ENCODE peak calls at places on chromosome 14, in nine cellular contexts. M is PC-3, Y is HepG2, Q is transverse colon, R is cardiac muscle cell, D is choroid plexus epithelial cell, O is HFF-Myc, T is astrocyte, C is BE2C. U is an unnamed sample.
A peak's percentile ranks its signal among the peaks of the same experiment; 100 is the strongest.

GRCh38 chr14:40271480-40271879 is 839.2 kb upstream of the FBXO33 start:
- DNase-seq in Y (no peak), O (no peak), M (peak; percentile 81), R (no peak), C (no peak), D (no peak), Q (no peak), T (no peak), U (no peak)

GRCh38 chr14:24293525-24293924 is 6.1 kb downstream of the DHRS1 start:
- DNase-seq in T (no peak), C (no peak), Y (no peak), Q (no peak), D (no peak), M (no peak), O (no peak), R (no peak), U (no peak)

GRCh38 chr14:81018714-81019512 is 63.5 kb downstream of the TSHR start:
- DNase-seq in C (no peak), R (no peak), Q (no peak), Y (no peak), M (no peak), D (no peak), O (no peak), T (no peak), U (no peak)

GRCh38 chr14:72607386-72608125 is 286.3 kb downstream of the DPF3 start:
- DNase-seq in D (peak; percentile 35), R (no peak), Q (no peak), M (no peak), Y (no peak), C (no peak), T (peak; percentile 55), O (no peak), U (no peak)

GRCh38 chr14:105092912-105093425 is 27.7 kb upstream of the GPR132 start:
- DNase-seq in T (peak; percentile 44), M (peak; percentile 66), O (no peak), C (no peak), D (peak; percentile 45), R (peak; percentile 75), Y (no peak), Q (peak; percentile 76), U (no peak)

GRCh38 chr14:54000341-54000811 is 43.8 kb upstream of the BMP4 start:
- DNase-seq in T (peak; percentile 75), M (no peak), R (peak; percentile 56), C (no peak), D (peak; percentile 51), O (no peak), Y (no peak), Q (no peak), U (no peak)

GRCh38 chr14:95533822-95534221 is 1.0 kb upstream of the GLRX5 start:
- DNase-seq in M (no peak), O (no peak), T (no peak), Y (no peak), C (no peak), Q (no peak), R (peak; percentile 23), D (no peak), U (no peak)

GRCh38 chr14:53411110-53411509 is 258.0 kb upstream of the DDHD1 start:
- DNase-seq in C (no peak), Y (no peak), Q (no peak), D (peak; percentile 18), O (peak; percentile 87), R (peak; percentile 28), M (no peak), T (peak; percentile 91), U (no peak)

GRCh38 chr14:92613008-92613658 is 99.6 kb downstream of the RIN3 start:
- DNase-seq in Y (peak; percentile 20), D (peak; percentile 20), O (no peak), T (peak; percentile 23), Q (peak; percentile 50), R (peak; percentile 16), M (peak; percentile 44), C (peak; percentile 57), U (no peak)

GRCh38 chr14:79279645-79280399 is 931.5 kb downstream of the DIO2 start:
- DNase-seq in T (no peak), Q (peak; percentile 9), C (no peak), Y (no peak), M (peak; percentile 40), D (no peak), O (no peak), R (no peak), U (no peak)

GRCh38 chr14:64721899-64722298 is 17.7 kb downstream of the PLEKHG3 start:
- DNase-seq in T (no peak), C (no peak), Y (no peak), M (no peak), O (no peak), D (no peak), Q (no peak), R (no peak), U (no peak)

GRCh38 chr14:49879683-49880204 is 13.1 kb upstream of the ARF6 start:
- DNase-seq in C (peak; percentile 54), T (peak; percentile 34), M (peak; percentile 80), Q (peak; percentile 70), D (peak; percentile 73), O (no peak), R (peak; percentile 75), Y (peak; percentile 80), U (no peak)

GRCh38 chr14:36717363-36717762 is 55.7 kb downstream of the PAX9 start:
- DNase-seq in C (no peak), Q (no peak), Y (peak; percentile 21), D (no peak), O (no peak), T (no peak), R (no peak), M (peak; percentile 13), U (no peak)

GRCh38 chr14:63992858-63993257 is 140.1 kb downstream of the SYNE2 start:
- DNase-seq in O (no peak), C (no peak), D (no peak), R (no peak), Q (no peak), T (no peak), Y (no peak), M (no peak), U (no peak)

GRCh38 chr14:74792249-74793039 is 29.3 kb downstream of the YLPM1 start:
- DNase-seq in C (no peak), Q (no peak), M (no peak), R (peak; percentile 30), D (peak; percentile 44), T (peak; percentile 14), Y (no peak), O (no peak), U (no peak)

GRCh38 chr14:76084374-76084773 is 67.3 kb upstream of the GPATCH2L start:
- DNase-seq in M (no peak), C (no peak), R (no peak), Q (no peak), Y (no peak), D (no peak), T (no peak), O (no peak), U (no peak)

DNA sequence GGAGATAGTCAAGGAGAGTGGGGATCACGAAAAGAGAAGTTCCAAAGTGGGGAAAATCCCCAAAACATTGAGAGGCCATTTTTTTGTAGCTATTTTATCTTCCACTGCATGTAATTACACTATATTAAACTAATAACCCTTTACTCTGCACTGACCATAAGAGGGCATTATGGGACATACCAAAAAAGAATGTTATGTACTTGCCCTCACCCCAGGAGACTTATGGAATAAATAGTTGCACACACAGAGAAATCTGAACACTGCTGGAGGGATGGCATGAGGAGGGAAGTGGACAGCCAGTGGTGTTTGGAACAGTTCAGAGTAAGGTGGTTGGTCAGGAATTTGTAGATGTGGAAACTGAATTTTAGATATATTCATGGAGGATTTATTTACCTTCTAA is 422.9 kb downstream of the SNAPC1 start:
- DNase-seq in D (peak; percentile 56), O (no peak), C (no peak), Q (no peak), T (no peak), M (no peak), R (peak; percentile 46), Y (no peak), U (no peak)
- TF ChIP-seq CTCF in D (no peak), O (no peak), C (no peak), Q (no peak), T (no peak), M (no peak), R (no peak), Y (no peak), U (no peak)

GRCh38 chr14:103146141-103146709 is 23.0 kb downstream of the TNFAIP2 start:
- DNase-seq in Y (no peak), Q (no peak), D (no peak), M (no peak), R (no peak), O (no peak), C (no peak), T (no peak), U (no peak)
- TF ChIP-seq CTCF in Y (no peak), Q (no peak), D (no peak), M (no peak), R (no peak), O (no peak), C (no peak), T (no peak), U (no peak)

GRCh38 chr14:77125275-77126073 is 16.1 kb downstream of the ZDHHC22 start:
- DNase-seq in Y (no peak), M (no peak), Q (no peak), T (no peak), C (no peak), D (no peak), R (no peak), O (no peak), U (no peak)
- TF ChIP-seq CTCF in Y (no peak), M (no peak), Q (no peak), T (no peak), C (no peak), D (no peak), R (no peak), O (no peak), U (peak; percentile 23)

GRCh38 chr14:19878029-19878642 is 3.2 kb downstream of the OR4K2 start:
- DNase-seq in D (peak; percentile 13), C (no peak), M (peak; percentile 67), R (no peak), Y (peak; percentile 30), Q (no peak), T (no peak), O (peak; percentile 2), U (no peak)
- TF ChIP-seq CTCF in D (peak; percentile 51), C (peak; percentile 61), M (peak; percentile 91), R (peak; percentile 27), Y (peak; percentile 44), Q (peak; percentile 43), T (peak; percentile 26), O (peak; percentile 32), U (peak; percentile 53)

DNA sequence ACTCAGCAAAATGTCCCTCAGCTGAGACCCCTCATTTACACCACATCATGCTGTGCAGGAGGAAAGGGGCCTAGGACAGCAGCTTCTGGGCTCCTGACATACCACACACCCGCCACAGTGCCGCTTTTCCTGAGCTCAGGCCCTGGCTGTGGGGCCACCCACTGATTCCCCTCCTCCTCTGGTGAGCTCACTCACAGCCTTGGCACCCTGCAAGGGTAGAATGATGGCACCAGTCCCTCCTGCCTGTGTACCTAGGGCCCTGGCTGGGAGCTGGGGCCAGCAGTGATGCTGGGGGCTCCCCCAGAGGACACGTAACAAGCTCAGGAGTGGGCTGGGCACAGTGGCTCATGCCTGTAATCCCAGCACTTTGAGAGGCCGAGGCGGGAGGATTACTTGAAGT is 44.4 kb downstream of the PLEKHD1 start:
- DNase-seq in C (no peak), Y (no peak), D (no peak), O (no peak), M (no peak), Q (no peak), R (no peak), T (no peak), U (no peak)
- TF ChIP-seq CTCF in C (no peak), Y (no peak), D (no peak), O (no peak), M (no peak), Q (no peak), R (no peak), T (no peak), U (no peak)

U was measured in progenitor cell of endocrine pancreas.